ENCODE peak calls at places on chromosomes 13 and 19, in nine cellular contexts. Z, G, J, N, V, C, R, M and Y are unnamed samples.

GRCh38 chr13:109205315-109205714 is 575.9 kb downstream of the MYO16 start:
- DNase-seq in V (no peak), M (no peak), J (no peak), Z (peak; percentile 22), R (no peak), C (no peak), G (no peak), N (no peak), Y (no peak)

GRCh38 chr13:36395280-36395679 is 37.0 kb upstream of the CCNA1 start:
- DNase-seq in M (peak; percentile 90), Z (peak; percentile 81), V (no peak), J (peak; percentile 66), R (no peak), G (no peak), N (no peak), C (no peak), Y (peak; percentile 39)

GRCh38 chr13:113907637-113908617 is 44.1 kb upstream of the GAS6 start:
- DNase-seq in J (peak; percentile 97), R (no peak), C (peak; percentile 65), N (peak; percentile 52), V (no peak), Z (peak; percentile 69), G (no peak), M (peak; percentile 37), Y (no peak)

GRCh38 chr13:36086117-36086516 is 45.1 kb downstream of the DCLK1 start:
- DNase-seq in G (no peak), C (no peak), J (no peak), R (no peak), Z (no peak), M (no peak), N (no peak), V (no peak), Y (no peak)

GRCh38 chr13:45132384-45133064 is 12.2 kb downstream of the GTF2F2 start:
- DNase-seq in G (no peak), M (no peak), Z (no peak), V (no peak), N (no peak), C (no peak), R (no peak), J (no peak), Y (no peak)

GRCh38 chr13:114012141-114012540 is 38.3 kb upstream of the C13orf46 start:
- DNase-seq in C (no peak), Z (no peak), M (no peak), R (no peak), G (no peak), J (no peak), N (no peak), V (no peak), Y (no peak)

GRCh38 chr19:49387936-49388372 is at the start of gene KASH5:
- DNase-seq in C (peak; percentile 82), Z (peak; percentile 77), N (peak; percentile 43), M (no peak), J (peak; percentile 8), R (peak; percentile 90), G (peak; percentile 85), V (no peak), Y (no peak)

GRCh38 chr13:64154514-64154913 is 2738.9 kb upstream of the PCDH20 start:
- DNase-seq in J (peak; percentile 40), Z (peak; percentile 38), V (no peak), N (no peak), R (no peak), M (peak; percentile 61), G (no peak), C (no peak), Y (peak; percentile 43)

GRCh38 chr19:44653977-44654784 is 10.5 kb downstream of the PVR start:
- DNase-seq in V (no peak), N (peak; percentile 43), J (peak; percentile 43), G (peak; percentile 39), C (peak; percentile 86), M (peak; percentile 35), R (peak; percentile 88), Z (peak; percentile 68), Y (peak; percentile 90)

GRCh38 chr19:16561382-16561781 is 10.8 kb downstream of the SLC35E1 start:
- DNase-seq in V (no peak), Z (no peak), J (no peak), M (no peak), R (no peak), G (no peak), C (no peak), N (no peak), Y (no peak)

GRCh38 chr13:105139380-105140285 is 1395.8 kb downstream of the EFNB2 start:
- DNase-seq in G (peak; percentile 59), J (peak; percentile 62), M (no peak), V (no peak), R (peak; percentile 56), Z (peak; percentile 32), C (no peak), N (no peak), Y (no peak)

DNA sequence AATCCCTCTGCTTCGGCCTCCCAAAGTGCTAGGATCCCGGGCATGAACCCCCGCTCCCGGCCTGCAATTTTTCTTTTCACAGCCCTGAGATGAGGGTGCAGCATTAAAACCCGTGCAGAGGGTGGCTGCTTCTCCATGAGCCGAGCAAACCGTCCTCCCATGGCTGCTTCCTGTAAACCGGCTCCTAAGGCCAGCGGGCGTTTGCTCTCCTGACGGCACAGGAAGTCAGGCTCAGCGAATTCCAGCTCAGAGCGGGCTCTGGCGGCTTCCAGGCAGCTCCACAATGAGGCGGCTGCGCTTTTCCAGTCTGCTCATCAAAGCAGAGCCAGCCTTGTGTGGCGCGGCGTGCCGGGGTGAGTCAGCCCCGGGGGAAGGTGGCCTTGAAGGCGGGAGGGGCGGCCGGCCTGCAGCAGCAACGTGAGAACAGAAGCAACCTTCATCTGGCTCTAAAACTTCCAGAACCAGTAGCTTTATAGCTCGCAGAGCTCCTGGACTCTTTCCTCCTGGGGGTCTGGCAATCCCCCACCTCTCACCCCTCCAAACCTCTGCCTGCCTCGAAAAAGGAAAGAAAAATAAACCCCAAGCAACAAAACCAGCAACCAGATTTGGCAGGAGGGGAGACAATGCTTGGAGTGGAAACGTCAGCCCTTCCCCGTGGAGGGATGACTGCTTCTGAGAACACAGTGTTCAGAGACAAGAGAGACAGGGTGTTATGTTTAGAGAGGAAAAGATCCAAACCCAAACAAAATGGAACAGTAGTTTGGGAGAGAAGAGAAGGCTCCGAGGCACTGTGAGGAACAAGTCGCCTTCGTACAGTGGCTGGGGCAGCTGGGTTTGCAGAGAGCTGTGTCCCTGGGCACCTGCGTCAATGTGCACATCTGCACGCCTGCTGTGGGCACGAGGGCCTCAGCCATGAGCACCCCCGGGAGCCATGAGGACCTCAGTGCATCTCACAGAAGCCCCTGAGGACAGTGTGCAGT is 67.8 kb downstream of the GADD45B start:
- DNase-seq in R (peak; percentile 89), M (peak; percentile 98), C (peak; percentile 90), N (peak; percentile 93), G (no peak), V (peak; percentile 88), J (peak; percentile 98), Z (peak; percentile 99), Y (peak; percentile 93)
- H3K4me1 ChIP-seq in R (peaks cover 61% of the 10 kb centered on the region), M (peaks cover 48% of the 10 kb centered on the region), C (peaks cover 6% of the 10 kb centered on the region), N (no peaks in the 10 kb centered on the region), G (peaks cover 4% of the 10 kb centered on the region), V (peaks cover 77% of the 10 kb centered on the region), J (peaks cover 33% of the 10 kb centered on the region), Z (peaks cover 46% of the 10 kb centered on the region), Y (peaks cover 27% of the 10 kb centered on the region)

GRCh38 chr19:6516659-6517291 is 14.1 kb upstream of the TNFSF9 start:
- DNase-seq in G (peak; percentile 72), R (peak; percentile 90), V (peak; percentile 38), N (peak; percentile 77), Z (peak; percentile 91), J (peak; percentile 62), C (peak; percentile 92), M (peak; percentile 97), Y (peak; percentile 44)
- H3K4me3 ChIP-seq in G (peak overlapping the region; percentile 68), R (peak overlapping the region; percentile 61), V (peak overlapping the region; percentile 63), N (peak overlapping the region; percentile 26), Z (peak overlapping the region; percentile 49), J (peak overlapping the region; percentile 48), C (peak overlapping the region; percentile 61), M (peak overlapping the region; percentile 83), Y (no peak overlapping the region)

DNA sequence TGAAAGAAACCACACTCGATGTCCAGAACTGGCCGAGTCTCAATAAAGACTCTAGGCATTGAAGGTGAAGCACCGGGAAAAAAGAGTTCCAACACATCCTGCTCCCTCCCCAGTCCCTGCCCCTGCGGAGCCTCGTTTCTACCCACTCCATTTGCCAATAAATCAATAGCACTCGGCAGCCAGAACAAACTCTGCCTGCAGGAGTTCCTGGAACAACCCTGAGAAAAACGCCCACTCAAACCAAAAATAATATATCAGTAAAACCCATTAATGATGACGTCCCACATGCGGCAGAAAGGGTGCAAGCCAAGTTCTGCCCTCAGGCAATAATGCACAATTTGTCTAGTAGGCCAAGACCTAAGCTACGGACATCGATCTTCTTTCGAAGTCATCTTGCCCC is 41.0 kb downstream of the PDCD5 start:
- DNase-seq in Z (no peak), C (no peak), N (no peak), M (no peak), J (no peak), G (no peak), R (no peak), V (no peak), Y (no peak)
- H3K36me3 ChIP-seq in Z (peaks cover 19% of the 10 kb centered on the region), C (peaks cover 90% of the 10 kb centered on the region), N (no peaks in the 10 kb centered on the region), M (peaks cover 52% of the 10 kb centered on the region), J (peaks cover 44% of the 10 kb centered on the region), G (peaks cover 4% of the 10 kb centered on the region), R (no peaks in the 10 kb centered on the region), V (peaks cover 62% of the 10 kb centered on the region), Y (peaks cover 5% of the 10 kb centered on the region)

GRCh38 chr19:2244486-2244885 is 4.6 kb upstream of the AMH start:
- DNase-seq in V (no peak), C (no peak), M (no peak), R (no peak), J (no peak), G (no peak), N (no peak), Z (no peak), Y (no peak)

GRCh38 chr19:2242092-2242537 is 5.5 kb downstream of the SF3A2 start:
- DNase-seq in V (no peak), J (no peak), N (no peak), M (no peak), Z (no peak), G (no peak), C (peak; percentile 77), R (no peak), Y (no peak)

GRCh38 chr19:2244122-2244411 is 5.1 kb upstream of the AMH start:
- DNase-seq in G (no peak), Z (no peak), V (no peak), N (no peak), C (no peak), M (no peak), R (no peak), J (no peak), Y (no peak)

GRCh38 chr19:2242811-2243210 is 6.2 kb downstream of the SF3A2 start:
- DNase-seq in V (no peak), N (no peak), J (no peak), M (no peak), C (no peak), G (no peak), Z (no peak), R (no peak), Y (no peak)

GRCh38 chr19:2243274-2244121 is 5.6 kb upstream of the AMH start:
- DNase-seq in Z (no peak), V (no peak), R (no peak), M (no peak), G (no peak), C (peak; percentile 77), N (no peak), J (no peak), Y (peak; percentile 48)
- H3K4me1 ChIP-seq in Z (peaks cover 20% of the 10 kb centered on the region), V (peaks cover 51% of the 10 kb centered on the region), R (peaks cover 21% of the 10 kb centered on the region), M (peaks cover 31% of the 10 kb centered on the region), G (peaks cover 36% of the 10 kb centered on the region), C (peaks cover 24% of the 10 kb centered on the region), N (peaks cover 6% of the 10 kb centered on the region), J (peaks cover 12% of the 10 kb centered on the region), Y (peaks cover 5% of the 10 kb centered on the region)